ENCODE peak calls at places on chromosomes 2 and 18, in eight cellular contexts. D, A, N, P, M, E, W and I are unnamed samples.

GRCh38 chr18:22559414-22560282 is 141.9 kb upstream of the CTAGE1 start:
- DNase-seq in D (peak), A (no peak), N (no peak), P (peak), M (peak), E (peak), W (no peak), I (no peak)

GRCh38 chr2:112153179-112153490 is 14.9 kb downstream of the FBLN7 start:
- DNase-seq in D (no peak), A (no peak), N (no peak), P (peak), M (peak), E (no peak), W (no peak), I (no peak)

GRCh38 chr18:71598374-71598773 is 945.8 kb downstream of the CBLN2 start:
- DNase-seq in D (no peak), A (no peak), N (no peak), P (no peak), M (no peak), E (no peak), W (no peak), I (no peak)

GRCh38 chr18:75694292-75694691 is 266.8 kb upstream of the SMIM21 start:
- DNase-seq in D (no peak), A (no peak), N (no peak), P (no peak), M (no peak), E (no peak), W (no peak), I (no peak)

GRCh38 chr18:3998698-3999333 is 456.3 kb downstream of the DLGAP1 start:
- DNase-seq in D (peak), A (peak), N (no peak), P (no peak), M (peak), E (no peak), W (no peak), I (no peak)

GRCh38 chr2:46273225-46273863 is 23.9 kb upstream of the EPAS1 start:
- DNase-seq in D (no peak), A (no peak), N (no peak), P (no peak), M (no peak), E (no peak), W (no peak), I (no peak)

GRCh38 chr2:236215196-236215595 is 47.0 kb upstream of the GBX2 start:
- DNase-seq in D (no peak), A (no peak), N (no peak), P (no peak), M (no peak), E (no peak), W (no peak), I (no peak)

GRCh38 chr2:127864877-127865276 is 6.9 kb upstream of the POLR2D start:
- DNase-seq in D (peak), A (no peak), N (no peak), P (no peak), M (peak), E (no peak), W (no peak), I (no peak)

GRCh38 chr18:72652990-72653593 is 109.0 kb upstream of the CBLN2 start:
- DNase-seq in D (peak), A (peak), N (no peak), P (no peak), M (peak), E (no peak), W (peak), I (no peak)

GRCh38 chr2:41784496-41784895 is 263.3 kb upstream of the PKDCC start:
- DNase-seq in D (no peak), A (no peak), N (no peak), P (no peak), M (peak), E (no peak), W (no peak), I (no peak)

GRCh38 chr2:73561422-73561821 is 80.8 kb downstream of the NAT8 start:
- DNase-seq in D (no peak), A (no peak), N (no peak), P (no peak), M (no peak), E (no peak), W (no peak), I (no peak)

GRCh38 chr2:150486539-150487484 is 655 bp downstream of the RND3 start:
- DNase-seq in D (no peak), A (no peak), N (no peak), P (peak), M (peak), E (peak), W (no peak), I (peak)

GRCh38 chr2:76512421-76512820 is 801.7 kb upstream of the GCFC2 start:
- DNase-seq in D (no peak), A (no peak), N (no peak), P (no peak), M (no peak), E (no peak), W (no peak), I (no peak)

GRCh38 chr2:202883987-202884675 is 12.6 kb upstream of the ICA1L start:
- DNase-seq in D (peak), A (no peak), N (no peak), P (no peak), M (peak), E (no peak), W (no peak), I (no peak)

GRCh38 chr2:30231726-30232026 is 342 bp downstream of the LBH start:
- DNase-seq in D (no peak), A (no peak), N (no peak), P (no peak), M (no peak), E (no peak), W (no peak), I (no peak)

GRCh38 chr2:64537991-64538390 is 13.9 kb downstream of the AFTPH start:
- DNase-seq in D (no peak), A (no peak), N (no peak), P (no peak), M (peak), E (no peak), W (no peak), I (no peak)

GRCh38 chr18:8929381-8929780 is 173.1 kb upstream of the NDUFV2 start:
- DNase-seq in D (no peak), A (no peak), N (no peak), P (no peak), M (peak), E (no peak), W (no peak), I (no peak)

GRCh38 chr18:73340135-73340934 is 472.5 kb upstream of the NETO1 start:
- DNase-seq in D (no peak), A (no peak), N (no peak), P (no peak), M (peak), E (no peak), W (no peak), I (no peak)

GRCh38 chr2:203631068-203631757 is 75.2 kb upstream of the CD28 start:
- DNase-seq in D (no peak), A (no peak), N (no peak), P (no peak), M (peak), E (no peak), W (no peak), I (no peak)

GRCh38 chr2:24857741-24858140 is 62.3 kb downstream of the ADCY3 start:
- DNase-seq in D (no peak), A (no peak), N (no peak), P (no peak), M (peak), E (no peak), W (no peak), I (no peak)

GRCh38 chr2:18496516-18496915 is 63.9 kb downstream of the RDH14 start:
- DNase-seq in D (no peak), A (no peak), N (no peak), P (no peak), M (no peak), E (no peak), W (no peak), I (no peak)

GRCh38 chr2:190981733-190982132 is 32.2 kb downstream of the STAT1 start:
- DNase-seq in D (no peak), A (no peak), N (no peak), P (no peak), M (no peak), E (no peak), W (no peak), I (no peak)

GRCh38 chr2:105749583-105750399 is 5.1 kb downstream of the NCK2 start:
- DNase-seq in D (peak), A (no peak), N (no peak), P (no peak), M (no peak), E (no peak), W (peak), I (no peak)